ENCODE peak calls at places on chromosome 5, in six cellular contexts. H is Karpas-422, F is body of pancreas, N is uterus, J is small intestine, R is heart left ventricle. E is an unnamed sample. For H3K27me3 and H3K4me1, the result is how much of the 10 kb centered on the place peaks cover.

GRCh38 chr5:179806250-179807045 is at the start of gene MGAT4B:
- DNase-seq in J (peak), F (peak), H (peak), N (peak), R (peak), E (peak)

GRCh38 chr5:36877667-36878420 is 1.3 kb downstream of the NIPBL start:
- DNase-seq in J (peak), F (no peak), H (peak), R (no peak), N (no peak), E (peak)

GRCh38 chr5:31404325-31404724 is 127.6 kb downstream of the DROSHA start:
- DNase-seq in J (no peak), F (no peak), R (no peak), H (no peak), N (no peak), E (no peak)

GRCh38 chr5:129905467-129906176 is 1.4 kb downstream of the CHSY3 start:
- DNase-seq in F (peak), J (no peak), H (no peak), N (no peak), R (peak), E (peak)

GRCh38 chr5:60494144-60494543 is 205.8 kb downstream of the DEPDC1B start:
- DNase-seq in F (no peak), N (no peak), R (no peak), H (no peak), J (no peak), E (no peak)

GRCh38 chr5:112738180-112738560 is 485 bp downstream of the APC start:
- DNase-seq in J (no peak), F (no peak), R (no peak), N (no peak), H (no peak), E (no peak)

GRCh38 chr5:123452401-123452800 is 29.2 kb upstream of the CEP120 start:
- DNase-seq in H (peak), F (no peak), R (no peak), N (no peak), J (no peak), E (no peak)

GRCh38 chr5:107380654-107381053 is 290.1 kb downstream of the EFNA5 start:
- DNase-seq in R (no peak), N (no peak), J (no peak), F (no peak), H (no peak), E (no peak)

GRCh38 chr5:54457094-54457531 is 1.6 kb downstream of the HSPB3 start:
- DNase-seq in J (peak), R (peak), H (no peak), N (no peak), F (peak), E (peak)

GRCh38 chr5:20601678-20602100 is 613.7 kb upstream of the CDH18 start:
- DNase-seq in H (no peak), R (no peak), F (no peak), J (no peak), N (no peak), E (peak)

GRCh38 chr5:168728812-168729211 is 149.6 kb upstream of the PANK3 start:
- DNase-seq in F (no peak), J (no peak), R (no peak), N (no peak), H (no peak), E (no peak)

GRCh38 chr5:149108651-149109280 is 32.5 kb upstream of the ABLIM3 start:
- DNase-seq in N (no peak), F (no peak), R (no peak), J (no peak), H (no peak), E (no peak)

GRCh38 chr5:16992006-16992405 is 55.9 kb upstream of the MYO10 start:
- DNase-seq in N (no peak), J (no peak), F (no peak), R (no peak), H (no peak), E (peak)

GRCh38 chr5:159878988-159879471 is 37.3 kb upstream of the ADRA1B start:
- DNase-seq in F (no peak), N (peak), H (no peak), R (peak), J (no peak), E (peak)

GRCh38 chr5:113488645-113489184 is 462 bp upstream of the MCC start:
- DNase-seq in J (no peak), F (no peak), H (no peak), N (no peak), R (no peak), E (no peak)

GRCh38 chr5:83562207-83562606 is 90.7 kb downstream of the VCAN start:
- DNase-seq in N (no peak), H (no peak), F (no peak), R (no peak), J (no peak), E (no peak)

GRCh38 chr5:9376363-9377117 is 169.3 kb downstream of the SEMA5A start:
- DNase-seq in R (no peak), N (no peak), J (no peak), H (no peak), F (no peak), E (no peak)

GRCh38 chr5:14143843-14144585 is 872 bp downstream of the TRIO start:
- DNase-seq in H (peak), J (peak), F (peak), R (peak), N (peak), E (peak)

GRCh38 chr5:128574041-128574440 is 36.0 kb upstream of the FBN2 start:
- DNase-seq in J (no peak), H (no peak), F (no peak), R (no peak), N (no peak), E (peak)

GRCh38 chr5:176692835-176693476 is 45.7 kb downstream of the TSPAN17 start:
- DNase-seq in J (peak), R (peak), N (no peak), F (no peak), H (no peak), E (no peak)

GRCh38 chr5:176694146-176694545 is 46.9 kb downstream of the TSPAN17 start:
- DNase-seq in N (no peak), F (no peak), R (peak), H (no peak), J (no peak), E (no peak)

GRCh38 chr5:176692326-176692725 is 45.0 kb downstream of the TSPAN17 start:
- DNase-seq in R (peak), H (no peak), N (no peak), F (no peak), J (peak), E (no peak)

GRCh38 chr5:176694631-176695030 is 47.3 kb downstream of the TSPAN17 start:
- DNase-seq in F (no peak), N (no peak), J (no peak), R (peak), H (no peak), E (no peak)

GRCh38 chr5:176693477-176693851 is 46.2 kb downstream of the TSPAN17 start:
- DNase-seq in R (no peak), N (no peak), H (no peak), J (peak), F (no peak), E (peak)
- H3K27me3 ChIP-seq in R (half or more), N (under half), H (under half), J (under half), F (under half), E (under half)

DNA sequence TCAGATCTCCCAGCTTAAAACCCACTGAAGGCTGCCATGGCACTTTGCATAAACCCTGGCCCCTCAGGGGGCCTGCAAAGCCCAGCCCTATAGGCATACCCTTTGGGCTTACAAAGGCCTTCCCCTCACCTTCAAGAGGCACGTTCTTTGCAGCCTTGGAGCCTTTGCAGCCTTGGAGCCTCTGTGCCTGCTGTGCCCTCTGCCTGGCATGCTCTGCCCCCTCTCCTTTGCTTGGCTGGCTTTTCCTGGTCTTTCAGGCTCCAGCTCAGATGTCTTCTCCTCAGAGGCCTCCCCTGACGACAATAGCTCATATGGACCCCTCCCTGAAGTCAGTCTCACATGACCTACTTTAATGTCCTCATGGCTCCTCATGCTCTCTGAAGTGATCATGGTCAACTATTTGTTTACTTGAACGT is 60.3 kb downstream of the CXXC5 start:
- DNase-seq in H (peak), N (no peak), R (no peak), J (no peak), F (no peak), E (no peak)
- H3K4me3 ChIP-seq in H (no peak), N (no peak), R (no peak), J (no peak), F (no peak), E (no peak)

DNA sequence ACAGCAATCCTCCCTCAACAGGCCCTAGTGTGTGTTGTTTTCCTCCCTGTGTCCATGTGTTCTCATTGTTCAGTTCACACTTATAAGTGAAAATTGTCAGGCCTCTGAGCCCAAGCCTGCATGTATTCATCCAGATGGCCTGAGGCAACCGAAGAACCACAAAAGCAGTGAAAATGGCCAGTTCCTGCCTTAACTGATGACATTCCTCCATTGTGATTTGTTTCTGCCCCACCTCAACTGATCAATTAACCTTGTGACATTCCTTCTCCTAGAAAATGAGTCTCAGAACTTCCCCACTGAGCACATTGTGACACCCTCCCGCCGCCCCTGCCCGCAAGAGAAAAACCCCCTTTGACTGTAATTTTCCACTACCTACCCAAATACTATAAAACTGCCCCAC is 17.4 kb upstream of the TRPC7 start:
- DNase-seq in N (no peak), R (no peak), F (no peak), H (no peak), J (no peak), E (no peak)
- H3K4me1 ChIP-seq in N (under half), R (under half), F (under half), H (under half), J (under half), E (under half)

GRCh38 chr5:39118638-39119037 is 44.4 kb upstream of the RICTOR start:
- DNase-seq in F (no peak), J (no peak), H (no peak), N (no peak), R (no peak), E (no peak)
- H3K27me3 ChIP-seq in F (under half), J (under half), H (under half), N (under half), R (under half), E (under half)

DNA sequence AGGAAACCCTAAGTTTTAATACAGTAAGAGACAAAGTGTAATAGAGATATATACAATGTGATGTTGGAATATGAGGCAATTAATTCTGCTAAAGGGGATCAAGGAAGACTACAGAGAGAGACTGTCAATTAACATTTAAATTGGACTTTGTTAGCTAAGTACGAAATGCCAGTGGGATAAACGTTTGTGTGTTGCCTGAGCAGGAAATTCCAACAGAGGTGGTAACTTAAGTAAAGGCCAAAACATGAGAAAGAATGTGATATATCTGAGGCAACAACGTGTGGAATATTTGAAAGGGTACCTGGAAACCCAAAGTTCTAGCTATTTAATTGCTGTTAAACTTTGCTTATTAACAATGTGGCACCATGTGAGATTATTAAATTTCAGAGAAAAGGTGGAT is 1666.9 kb upstream of the WWC1 start:
- DNase-seq in N (no peak), J (no peak), F (no peak), H (no peak), R (no peak), E (no peak)
- H3K4me3 ChIP-seq in N (no peak), J (no peak), F (no peak), H (no peak), R (no peak), E (no peak)

GRCh38 chr5:124736814-124737186 is 9.6 kb downstream of the ZNF608 start:
- DNase-seq in R (no peak), J (no peak), H (no peak), F (no peak), N (no peak), E (no peak)
- H3K4me1 ChIP-seq in R (under half), J (under half), H (half or more), F (half or more), N (under half), E (under half)

DNA sequence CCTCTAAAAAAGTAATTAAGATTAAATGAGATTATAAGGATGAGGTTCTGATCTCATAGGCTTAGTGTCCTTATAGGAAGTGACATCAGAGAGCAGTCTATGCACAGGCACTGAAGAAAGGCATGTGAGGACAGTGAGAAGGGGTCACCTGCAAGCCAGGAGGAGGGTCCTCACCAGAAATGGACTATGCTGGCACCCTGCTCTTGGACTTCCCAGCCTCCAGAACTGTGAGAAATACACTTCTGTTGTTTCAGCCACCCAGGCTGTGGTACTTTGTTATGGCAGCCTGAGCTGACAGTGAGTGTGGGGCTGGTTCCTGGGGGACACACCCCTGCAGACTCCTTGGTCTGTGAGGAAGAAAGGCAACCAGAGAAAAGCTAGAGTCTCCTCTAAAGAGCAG is 34.7 kb upstream of the IL6ST start:
- DNase-seq in R (no peak), J (no peak), F (no peak), H (no peak), N (no peak), E (no peak)
- H3K27me3 ChIP-seq in R (under half), J (under half), F (under half), H (under half), N (under half), E (under half)

GRCh38 chr5:63483338-63483737 is 478.9 kb downstream of the HTR1A start:
- DNase-seq in F (no peak), N (no peak), R (no peak), J (no peak), H (no peak), E (no peak)
- H3K4me3 ChIP-seq in F (no peak), N (no peak), R (no peak), J (no peak), H (no peak), E (no peak)

E was measured in mammary epithelial cell.